ENCODE peak calls at places on chromosome 1, in four cellular contexts. O is ACHN, I is non-pigmented ciliary epithelial cell, V is NCI-H187. A is an unnamed sample.

GRCh38 chr1:88731475-88731874 is 47.4 kb downstream of the PKN2 start:
- DNase-seq in V (no peak), O (peak), I (peak), A (peak)

GRCh38 chr1:30258876-30259275 is 464.5 kb downstream of the MATN1 start:
- DNase-seq in O (no peak), V (no peak), I (no peak), A (no peak)

GRCh38 chr1:61332196-61332753 is 249.9 kb downstream of the NFIA start:
- DNase-seq in O (no peak), V (no peak), I (no peak), A (no peak)

GRCh38 chr1:20280399-20280798 is 10.3 kb upstream of the VWA5B1 start:
- DNase-seq in I (no peak), V (no peak), O (no peak), A (no peak)

GRCh38 chr1:241356187-241356518 is 852 bp downstream of the RGS7 start:
- DNase-seq in V (no peak), O (no peak), I (no peak), A (no peak)

GRCh38 chr1:77313491-77313890 is 31.7 kb downstream of the AK5 start:
- DNase-seq in V (no peak), O (peak), I (no peak), A (no peak)

GRCh38 chr1:246677842-246678241 is 46.4 kb upstream of the SCCPDH start:
- DNase-seq in V (no peak), I (no peak), O (no peak), A (no peak)

GRCh38 chr1:102550729-102551384 is 554.1 kb upstream of the OLFM3 start:
- DNase-seq in I (peak), V (no peak), O (peak), A (peak)

GRCh38 chr1:100791586-100791985 is 72.0 kb downstream of the VCAM1 start:
- DNase-seq in I (no peak), V (no peak), O (no peak), A (no peak)

GRCh38 chr1:82110366-82111254 is 309.9 kb downstream of the ADGRL2 start:
- DNase-seq in V (no peak), I (no peak), O (no peak), A (no peak)

GRCh38 chr1:185300152-185300551 is 16.9 kb downstream of the IVNS1ABP start:
- DNase-seq in O (no peak), I (no peak), V (no peak), A (no peak)

GRCh38 chr1:107432108-107432507 is 291.3 kb downstream of the NTNG1 start:
- DNase-seq in I (no peak), O (no peak), V (no peak), A (no peak)

GRCh38 chr1:27007909-27008582 is 4.6 kb downstream of the TENT5B start:
- DNase-seq in V (no peak), O (no peak), I (no peak), A (peak)